ENCODE peak calls at places on chromosome 6, in ten cellular contexts. One of them, this sample, is unnamed.

GRCh38 chr6:89843070-89843469 is 13.4 kb downstream of the CASP8AP2 start:
- DNase-seq in islet precursor cell: no peak
- DNase-seq in lung: no peak
- DNase-seq in upper lobe of left lung: no peak
- DNase-seq in fibroblast of mammary gland: peak; percentile 55
- DNase-seq in cardiac fibroblast: no peak
- DNase-seq in NCI-H187 treated with DMSO at 0.1 percent for 48 hours: no peak
- DNase-seq in activated CD8-positive, alpha-beta T cell treated with anti-CD3 and anti-CD28 coated beads for 36 hours: no peak
- DNase-seq in anterior cingulate cortex: no peak
- DNase-seq in GM03348: no peak
- DNase-seq in this sample: no peak

GRCh38 chr6:42046491-42047219 is 3.7 kb upstream of the TAF8 start:
- DNase-seq in islet precursor cell: no peak
- DNase-seq in lung: no peak
- DNase-seq in upper lobe of left lung: no peak
- DNase-seq in fibroblast of mammary gland: peak; percentile 77
- DNase-seq in cardiac fibroblast: peak; percentile 73
- DNase-seq in NCI-H187 treated with DMSO at 0.1 percent for 48 hours: no peak
- DNase-seq in activated CD8-positive, alpha-beta T cell treated with anti-CD3 and anti-CD28 coated beads for 36 hours: peak; percentile 16
- DNase-seq in anterior cingulate cortex: no peak
- DNase-seq in GM03348: no peak
- DNase-seq in this sample: no peak

GRCh38 chr6:93894521-93894920 is 475.2 kb upstream of the EPHA7 start:
- DNase-seq in islet precursor cell: no peak
- DNase-seq in lung: no peak
- DNase-seq in upper lobe of left lung: no peak
- DNase-seq in fibroblast of mammary gland: no peak
- DNase-seq in cardiac fibroblast: no peak
- DNase-seq in NCI-H187 treated with DMSO at 0.1 percent for 48 hours: no peak
- DNase-seq in activated CD8-positive, alpha-beta T cell treated with anti-CD3 and anti-CD28 coated beads for 36 hours: no peak
- DNase-seq in anterior cingulate cortex: no peak
- DNase-seq in GM03348: no peak
- DNase-seq in this sample: no peak

GRCh38 chr6:46491201-46491788 is at the start of gene RCAN2:
- DNase-seq in islet precursor cell: peak; percentile 94
- DNase-seq in lung: peak; percentile 63
- DNase-seq in upper lobe of left lung: peak; percentile 92
- DNase-seq in fibroblast of mammary gland: peak; percentile 46
- DNase-seq in cardiac fibroblast: peak; percentile 7
- DNase-seq in NCI-H187 treated with DMSO at 0.1 percent for 48 hours: no peak
- DNase-seq in activated CD8-positive, alpha-beta T cell treated with anti-CD3 and anti-CD28 coated beads for 36 hours: peak; percentile 51
- DNase-seq in anterior cingulate cortex: peak; percentile 58
- DNase-seq in GM03348: peak; percentile 90
- DNase-seq in this sample: peak; percentile 84

GRCh38 chr6:30881987-30882763 is 2.1 kb upstream of the DDR1 start:
- DNase-seq in islet precursor cell: peak; percentile 68
- DNase-seq in lung: no peak
- DNase-seq in upper lobe of left lung: peak; percentile 44
- DNase-seq in fibroblast of mammary gland: peak; percentile 36
- DNase-seq in cardiac fibroblast: peak; percentile 35
- DNase-seq in NCI-H187 treated with DMSO at 0.1 percent for 48 hours: no peak
- DNase-seq in activated CD8-positive, alpha-beta T cell treated with anti-CD3 and anti-CD28 coated beads for 36 hours: no peak
- DNase-seq in anterior cingulate cortex: peak; percentile 37
- DNase-seq in GM03348: no peak
- DNase-seq in this sample: peak; percentile 39

GRCh38 chr6:107105511-107106116 is 9.7 kb downstream of the BEND3 start:
- DNase-seq in islet precursor cell: no peak
- DNase-seq in lung: no peak
- DNase-seq in upper lobe of left lung: no peak
- DNase-seq in fibroblast of mammary gland: no peak
- DNase-seq in cardiac fibroblast: no peak
- DNase-seq in NCI-H187 treated with DMSO at 0.1 percent for 48 hours: no peak
- DNase-seq in activated CD8-positive, alpha-beta T cell treated with anti-CD3 and anti-CD28 coated beads for 36 hours: no peak
- DNase-seq in anterior cingulate cortex: no peak
- DNase-seq in GM03348: no peak
- DNase-seq in this sample: no peak

GRCh38 chr6:11814819-11815218 is 36.2 kb upstream of the ADTRP start:
- DNase-seq in islet precursor cell: no peak
- DNase-seq in lung: no peak
- DNase-seq in upper lobe of left lung: no peak
- DNase-seq in fibroblast of mammary gland: no peak
- DNase-seq in cardiac fibroblast: no peak
- DNase-seq in NCI-H187 treated with DMSO at 0.1 percent for 48 hours: no peak
- DNase-seq in activated CD8-positive, alpha-beta T cell treated with anti-CD3 and anti-CD28 coated beads for 36 hours: no peak
- DNase-seq in anterior cingulate cortex: no peak
- DNase-seq in GM03348: no peak
- DNase-seq in this sample: no peak

GRCh38 chr6:20233007-20233730 is 20.9 kb upstream of the MBOAT1 start:
- DNase-seq in islet precursor cell: no peak
- DNase-seq in lung: no peak
- DNase-seq in upper lobe of left lung: peak; percentile 68
- DNase-seq in fibroblast of mammary gland: no peak
- DNase-seq in cardiac fibroblast: no peak
- DNase-seq in NCI-H187 treated with DMSO at 0.1 percent for 48 hours: no peak
- DNase-seq in activated CD8-positive, alpha-beta T cell treated with anti-CD3 and anti-CD28 coated beads for 36 hours: no peak
- DNase-seq in anterior cingulate cortex: no peak
- DNase-seq in GM03348: no peak
- DNase-seq in this sample: no peak

GRCh38 chr6:113122060-113122459 is 735.1 kb upstream of the MARCKS start:
- DNase-seq in islet precursor cell: peak; percentile 91
- DNase-seq in lung: no peak
- DNase-seq in upper lobe of left lung: no peak
- DNase-seq in fibroblast of mammary gland: peak; percentile 82
- DNase-seq in cardiac fibroblast: peak; percentile 89
- DNase-seq in NCI-H187 treated with DMSO at 0.1 percent for 48 hours: no peak
- DNase-seq in activated CD8-positive, alpha-beta T cell treated with anti-CD3 and anti-CD28 coated beads for 36 hours: no peak
- DNase-seq in anterior cingulate cortex: no peak
- DNase-seq in GM03348: peak; percentile 61
- DNase-seq in this sample: peak; percentile 35

GRCh38 chr6:42113929-42114636 is 28.3 kb downstream of the C6orf132 start:
- DNase-seq in islet precursor cell: peak; percentile 78
- DNase-seq in lung: no peak
- DNase-seq in upper lobe of left lung: no peak
- DNase-seq in fibroblast of mammary gland: peak; percentile 57
- DNase-seq in cardiac fibroblast: no peak
- DNase-seq in NCI-H187 treated with DMSO at 0.1 percent for 48 hours: no peak
- DNase-seq in activated CD8-positive, alpha-beta T cell treated with anti-CD3 and anti-CD28 coated beads for 36 hours: no peak
- DNase-seq in anterior cingulate cortex: no peak
- DNase-seq in GM03348: no peak
- DNase-seq in this sample: no peak

GRCh38 chr6:154403803-154404202 is 47.2 kb upstream of the IPCEF1 start:
- DNase-seq in islet precursor cell: no peak
- DNase-seq in lung: no peak
- DNase-seq in upper lobe of left lung: no peak
- DNase-seq in fibroblast of mammary gland: peak; percentile 77
- DNase-seq in cardiac fibroblast: peak; percentile 82
- DNase-seq in NCI-H187 treated with DMSO at 0.1 percent for 48 hours: no peak
- DNase-seq in activated CD8-positive, alpha-beta T cell treated with anti-CD3 and anti-CD28 coated beads for 36 hours: peak; percentile 11
- DNase-seq in anterior cingulate cortex: no peak
- DNase-seq in GM03348: peak; percentile 42
- DNase-seq in this sample: peak; percentile 42

GRCh38 chr6:137724495-137725211 is 142.4 kb upstream of the TNFAIP3 start:
- DNase-seq in islet precursor cell: no peak
- DNase-seq in lung: no peak
- DNase-seq in upper lobe of left lung: peak; percentile 13
- DNase-seq in fibroblast of mammary gland: peak; percentile 38
- DNase-seq in cardiac fibroblast: no peak
- DNase-seq in NCI-H187 treated with DMSO at 0.1 percent for 48 hours: no peak
- DNase-seq in activated CD8-positive, alpha-beta T cell treated with anti-CD3 and anti-CD28 coated beads for 36 hours: no peak
- DNase-seq in anterior cingulate cortex: peak; percentile 7
- DNase-seq in GM03348: no peak
- DNase-seq in this sample: no peak